ENCODE peak calls at places on chromosomes 13 and 19, in four cellular contexts. K is PC-3, S is neural progenitor cell, C is ACHN. Z is an unnamed sample.

GRCh38 chr19:39372047-39372802 is 18.7 kb downstream of the PAF1 start:
- DNase-seq in K (no peak), S (no peak), C (no peak), Z (no peak)

GRCh38 chr19:963401-964022 is 20.6 kb upstream of the WDR18 start:
- DNase-seq in C (no peak), K (no peak), S (no peak), Z (no peak)

GRCh38 chr13:107650081-107650701 is 565.1 kb downstream of the LIG4 start:
- DNase-seq in S (peak), C (peak), K (peak), Z (no peak)

GRCh38 chr13:110524484-110525254 is 36.9 kb downstream of the RAB20 start:
- DNase-seq in K (peak), C (no peak), S (no peak), Z (peak)

GRCh38 chr19:40147693-40148347 is 43.4 kb upstream of the MAP3K10 start:
- DNase-seq in S (no peak), K (peak), C (peak), Z (peak)

GRCh38 chr13:46124531-46124966 is 19.7 kb upstream of the CPB2 start:
- DNase-seq in S (no peak), K (no peak), C (no peak), Z (no peak)

GRCh38 chr19:18452386-18452785 is 14.5 kb upstream of the ISYNA1 start:
- DNase-seq in C (no peak), K (no peak), S (no peak), Z (no peak)

GRCh38 chr19:18777725-18778389 is 13.2 kb downstream of the COMP start:
- DNase-seq in C (no peak), K (no peak), S (no peak), Z (no peak)